ENCODE peak calls at places on chromosomes 13 and 19, in nine cellular contexts. F is MCF 10A, P is omental fat pad, J is left colon, L is left lung, N is psoas muscle, B is fibroblast of gingiva, X is NCI-H748 treated with DMSO at 0.1 percent for 48 hours, I is DMS53. W is an unnamed sample.

GRCh38 chr19:42096255-42096837 is 20.4 kb downstream of the ZNF574 start:
- DNase-seq in F (no peak), P (no peak), J (no peak), L (no peak), N (no peak), B (no peak), X (no peak), I (no peak), W (no peak)

GRCh38 chr19:6033744-6034264 is 55.9 kb upstream of the RANBP3 start:
- DNase-seq in F (no peak), P (no peak), J (no peak), L (no peak), N (no peak), B (no peak), X (no peak), I (no peak), W (no peak)

GRCh38 chr19:11887247-11887617 is 350 bp upstream of the ZNF69 start:
- DNase-seq in F (no peak), P (no peak), J (no peak), L (no peak), N (no peak), B (no peak), X (no peak), I (no peak), W (no peak)

GRCh38 chr13:53001444-53001843 is 27.2 kb upstream of the OLFM4 start:
- DNase-seq in F (no peak), P (no peak), J (no peak), L (no peak), N (no peak), B (no peak), X (no peak), I (no peak), W (no peak)

GRCh38 chr19:40756502-40757110 is 5.6 kb downstream of the SNRPA start:
- DNase-seq in F (no peak), P (no peak), J (no peak), L (no peak), N (no peak), B (no peak), X (no peak), I (no peak), W (no peak)

GRCh38 chr19:49852631-49853126 is 1.7 kb downstream of the PTOV1 start:
- DNase-seq in F (no peak), P (no peak), J (no peak), L (no peak), N (no peak), B (no peak), X (no peak), I (peak), W (no peak)

GRCh38 chr19:13846533-13847032 is 30.4 kb upstream of the NANOS3 start:
- DNase-seq in F (peak), P (no peak), J (peak), L (peak), N (peak), B (peak), X (no peak), I (peak), W (peak)

GRCh38 chr19:29539668-29540067 is 13.9 kb downstream of the VSTM2B start:
- DNase-seq in F (no peak), P (no peak), J (no peak), L (no peak), N (no peak), B (no peak), X (no peak), I (no peak), W (no peak)

GRCh38 chr19:49145485-49146407 is 9.4 kb downstream of the HRC start:
- DNase-seq in F (peak), P (peak), J (peak), L (peak), N (peak), B (peak), X (peak), I (peak), W (peak)

GRCh38 chr19:19746286-19747213 is 13.6 kb upstream of the ZNF14 start:
- DNase-seq in F (no peak), P (no peak), J (no peak), L (no peak), N (no peak), B (no peak), X (no peak), I (no peak), W (no peak)

GRCh38 chr13:98509271-98510155 is 67.4 kb downstream of the STK24 start:
- DNase-seq in F (peak), P (peak), J (peak), L (peak), N (no peak), B (peak), X (no peak), I (no peak), W (peak)

GRCh38 chr13:44044544-44045178 is 165.0 kb downstream of the LACC1 start:
- DNase-seq in F (no peak), P (no peak), J (no peak), L (no peak), N (no peak), B (no peak), X (no peak), I (peak), W (no peak)

GRCh38 chr13:48431987-48432615 is 19.2 kb upstream of the LPAR6 start:
- DNase-seq in F (peak), P (no peak), J (no peak), L (no peak), N (no peak), B (peak), X (no peak), I (no peak), W (no peak)

GRCh38 chr19:37309834-37310575 is 60.9 kb upstream of the ZNF527 start:
- DNase-seq in F (no peak), P (no peak), J (no peak), L (no peak), N (no peak), B (no peak), X (no peak), I (peak), W (no peak)

GRCh38 chr13:27022571-27023311 is 148.9 kb downstream of the USP12 start:
- DNase-seq in F (peak), P (no peak), J (no peak), L (no peak), N (no peak), B (peak), X (peak), I (peak), W (peak)

GRCh38 chr19:46201413-46202310 is 27.9 kb upstream of the IGFL1 start:
- DNase-seq in F (peak), P (no peak), J (no peak), L (no peak), N (no peak), B (no peak), X (no peak), I (no peak), W (no peak)

GRCh38 chr19:3454656-3455392 is 25.5 kb downstream of the SMIM24 start:
- DNase-seq in F (no peak), P (no peak), J (no peak), L (no peak), N (no peak), B (no peak), X (no peak), I (no peak), W (no peak)

GRCh38 chr13:44759723-44760360 is 183.7 kb upstream of the TSC22D1 start:
- DNase-seq in F (peak), P (no peak), J (no peak), L (no peak), N (peak), B (no peak), X (peak), I (peak), W (no peak)

GRCh38 chr19:54481326-54481930 is 8.3 kb upstream of the CDC42EP5 start:
- DNase-seq in F (peak), P (no peak), J (no peak), L (no peak), N (no peak), B (no peak), X (peak), I (peak), W (peak)

GRCh38 chr19:21092107-21092506 is 10.1 kb downstream of the ZNF714 start:
- DNase-seq in F (peak), P (no peak), J (no peak), L (no peak), N (no peak), B (no peak), X (no peak), I (no peak), W (no peak)

GRCh38 chr13:79483302-79483701 is 2.3 kb downstream of the NDFIP2 start:
- DNase-seq in F (no peak), P (no peak), J (no peak), L (no peak), N (no peak), B (no peak), X (no peak), I (no peak), W (peak)

GRCh38 chr19:18044825-18045304 is 36.9 kb downstream of the ARRDC2 start:
- DNase-seq in F (peak), P (no peak), J (peak), L (peak), N (peak), B (peak), X (no peak), I (peak), W (peak)

GRCh38 chr13:79190932-79191331 is 215.1 kb downstream of the RBM26 start:
- DNase-seq in F (no peak), P (no peak), J (no peak), L (no peak), N (no peak), B (no peak), X (no peak), I (no peak), W (no peak)

GRCh38 chr13:46949211-46949610 is 52.4 kb upstream of the HTR2A start:
- DNase-seq in F (no peak), P (no peak), J (no peak), L (no peak), N (no peak), B (no peak), X (no peak), I (no peak), W (no peak)

GRCh38 chr19:47663911-47664771 is 49.1 kb upstream of the EHD2 start:
- DNase-seq in F (peak), P (peak), J (peak), L (peak), N (peak), B (peak), X (no peak), I (no peak), W (peak)

GRCh38 chr13:51818771-51819511 is 15.0 kb upstream of the DHRS12 start:
- DNase-seq in F (peak), P (no peak), J (no peak), L (no peak), N (peak), B (peak), X (no peak), I (no peak), W (no peak)

GRCh38 chr19:48543121-48543710 is 8.8 kb upstream of the SULT2B1 start:
- DNase-seq in F (peak), P (no peak), J (peak), L (peak), N (peak), B (no peak), X (no peak), I (peak), W (peak)

GRCh38 chr19:35438527-35438926 is 9.5 kb upstream of the FFAR2 start:
- DNase-seq in F (peak), P (no peak), J (no peak), L (no peak), N (no peak), B (no peak), X (no peak), I (no peak), W (no peak)

GRCh38 chr19:56573914-56574313 is 6.6 kb downstream of the ZNF470 start:
- DNase-seq in F (no peak), P (no peak), J (no peak), L (no peak), N (no peak), B (no peak), X (no peak), I (no peak), W (no peak)

GRCh38 chr13:106858910-106859309 is 291.0 kb upstream of the ARGLU1 start:
- DNase-seq in F (no peak), P (no peak), J (no peak), L (no peak), N (no peak), B (no peak), X (no peak), I (no peak), W (no peak)

GRCh38 chr19:36019061-36019670 is 5.2 kb upstream of the ALKBH6 start:
- DNase-seq in F (no peak), P (no peak), J (no peak), L (no peak), N (no peak), B (no peak), X (no peak), I (no peak), W (no peak)

GRCh38 chr19:41427647-41428480 is 690 bp upstream of the B3GNT8 start:
- DNase-seq in F (no peak), P (no peak), J (peak), L (peak), N (no peak), B (no peak), X (no peak), I (peak), W (no peak)

GRCh38 chr13:80666782-80667537 is 326.0 kb upstream of the SPRY2 start:
- DNase-seq in F (no peak), P (no peak), J (no peak), L (no peak), N (no peak), B (peak), X (no peak), I (no peak), W (no peak)

GRCh38 chr13:94119360-94119936 is 360.0 kb downstream of the DCT start:
- DNase-seq in F (no peak), P (no peak), J (peak), L (peak), N (no peak), B (no peak), X (no peak), I (peak), W (no peak)

GRCh38 chr13:71320452-71320851 is 546.6 kb downstream of the DACH1 start:
- DNase-seq in F (peak), P (no peak), J (no peak), L (no peak), N (no peak), B (no peak), X (peak), I (peak), W (no peak)

GRCh38 chr19:55446060-55446459 is 3.0 kb upstream of the SHISA7 start:
- DNase-seq in F (peak), P (no peak), J (no peak), L (no peak), N (no peak), B (no peak), X (no peak), I (no peak), W (no peak)

GRCh38 chr19:29618434-29618833 is 12.4 kb downstream of the POP4 start:
- DNase-seq in F (no peak), P (no peak), J (no peak), L (no peak), N (no peak), B (no peak), X (no peak), I (no peak), W (no peak)

W was measured in HCEC 1CT.